ENCODE peak calls at places on chromosomes 5 and 9, in four cellular contexts. Q, P, B and J are unnamed samples.

GRCh38 chr5:83752700-83753099 is 32.0 kb upstream of the HAPLN1 start:
- DNase-seq in Q (no peak), P (no peak), B (no peak), J (no peak)

GRCh38 chr9:93669116-93669957 is 93.0 kb downstream of the PHF2 start:
- DNase-seq in Q (no peak), P (no peak), B (peak), J (no peak)

GRCh38 chr5:40601198-40601868 is 78.4 kb upstream of the PTGER4 start:
- DNase-seq in Q (no peak), P (no peak), B (no peak), J (no peak)

GRCh38 chr5:107469485-107469884 is 201.3 kb downstream of the EFNA5 start:
- DNase-seq in Q (no peak), P (peak), B (no peak), J (no peak)

GRCh38 chr9:100355561-100355960 is 2.8 kb upstream of the TEX10 start:
- DNase-seq in Q (peak), P (no peak), B (no peak), J (peak)

GRCh38 chr9:90546200-90546599 is 96.4 kb downstream of the DIRAS2 start:
- DNase-seq in Q (peak), P (peak), B (no peak), J (peak)

GRCh38 chr5:21823076-21823574 is 1030.0 kb downstream of the CDH12 start:
- DNase-seq in Q (no peak), P (no peak), B (no peak), J (no peak)

GRCh38 chr5:138024117-138024516 is 8.8 kb downstream of the FAM13B start:
- DNase-seq in Q (no peak), P (no peak), B (no peak), J (no peak)

GRCh38 chr9:16352791-16353401 is 517.6 kb downstream of the BNC2 start:
- DNase-seq in Q (no peak), P (no peak), B (no peak), J (no peak)

GRCh38 chr9:109652112-109652511 is 127.9 kb upstream of the PALM2AKAP2 start:
- DNase-seq in Q (no peak), P (no peak), B (no peak), J (no peak)

GRCh38 chr5:136516617-136517016 is 151.3 kb upstream of the TRPC7 start:
- DNase-seq in Q (no peak), P (no peak), B (no peak), J (no peak)

GRCh38 chr5:170411100-170411499 is 21.9 kb upstream of the KCNMB1 start:
- DNase-seq in Q (no peak), P (no peak), B (no peak), J (no peak)

GRCh38 chr9:116267021-116267420 is 113.4 kb downstream of the PAPPA start:
- DNase-seq in Q (no peak), P (peak), B (no peak), J (no peak)

GRCh38 chr9:136193127-136193890 is 11.6 kb downstream of the LHX3 start:
- DNase-seq in Q (no peak), P (no peak), B (no peak), J (no peak)

GRCh38 chr9:38380872-38381534 is 11.5 kb upstream of the ALDH1B1 start:
- DNase-seq in Q (peak), P (no peak), B (no peak), J (peak)

GRCh38 chr9:7212101-7212500 is 454.3 kb downstream of the KDM4C start:
- DNase-seq in Q (no peak), P (no peak), B (no peak), J (peak)

GRCh38 chr9:85522459-85523092 is 219.2 kb downstream of the AGTPBP1 start:
- DNase-seq in Q (peak), P (no peak), B (peak), J (peak)

GRCh38 chr5:179558912-179559279 is 8.5 kb downstream of the RUFY1 start:
- DNase-seq in Q (peak), P (no peak), B (no peak), J (peak)

GRCh38 chr9:129146441-129146933 is 31.6 kb downstream of the IER5L start:
- DNase-seq in Q (no peak), P (peak), B (no peak), J (no peak)

GRCh38 chr9:131423171-131423581 is 29.3 kb downstream of the PRRC2B start:
- DNase-seq in Q (peak), P (peak), B (peak), J (no peak)

GRCh38 chr5:91074615-91075014 is 308.5 kb downstream of the ARRDC3 start:
- DNase-seq in Q (no peak), P (peak), B (no peak), J (no peak)

GRCh38 chr9:114273461-114273881 is 49.4 kb upstream of the ORM1 start:
- DNase-seq in Q (no peak), P (no peak), B (peak), J (no peak)

GRCh38 chr5:86786955-86787354 is 169.2 kb downstream of the COX7C start:
- DNase-seq in Q (no peak), P (no peak), B (no peak), J (no peak)

GRCh38 chr5:10831416-10831815 is 70.4 kb upstream of the DAP start:
- DNase-seq in Q (no peak), P (no peak), B (no peak), J (no peak)

GRCh38 chr9:133133680-133134418 is 12.8 kb upstream of the RALGDS start:
- DNase-seq in Q (peak), P (peak), B (peak), J (peak)

GRCh38 chr5:1761453-1761755 is 38.2 kb downstream of the MRPL36 start:
- DNase-seq in Q (no peak), P (no peak), B (no peak), J (no peak)

GRCh38 chr5:135465391-135466122 is 13.4 kb upstream of the TIFAB start:
- DNase-seq in Q (no peak), P (no peak), B (no peak), J (no peak)

GRCh38 chr5:127389616-127390015 is 99.0 kb downstream of the MEGF10 start:
- DNase-seq in Q (no peak), P (no peak), B (no peak), J (no peak)

GRCh38 chr5:43315697-43316096 is 2.5 kb upstream of the HMGCS1 start:
- DNase-seq in Q (no peak), P (no peak), B (no peak), J (no peak)

GRCh38 chr5:159195775-159196174 is 13.6 kb downstream of the RNF145 start:
- DNase-seq in Q (no peak), P (no peak), B (no peak), J (no peak)

GRCh38 chr9:95224371-95225015 is 93.0 kb downstream of the FANCC start:
- DNase-seq in Q (no peak), P (no peak), B (no peak), J (no peak)